ENCODE peak calls at places on chromosomes 4 and X, in six cellular contexts. Q, C, G, P, T and Z are unnamed samples.

GRCh38 chrX:7088968-7089615 is 58.4 kb upstream of the STS start:
- DNase-seq in Q (no peak), C (no peak), G (no peak), P (peak), T (no peak), Z (no peak)

GRCh38 chr4:89722517-89722916 is 114.4 kb downstream of the SNCA start:
- DNase-seq in Q (no peak), C (no peak), G (no peak), P (no peak), T (no peak), Z (no peak)

GRCh38 chr4:29423836-29424721 is 1296.1 kb upstream of the PCDH7 start:
- DNase-seq in Q (peak), C (no peak), G (no peak), P (no peak), T (peak), Z (no peak)

GRCh38 chr4:98421106-98421505 is 159.9 kb downstream of the RAP1GDS1 start:
- DNase-seq in Q (no peak), C (no peak), G (no peak), P (no peak), T (no peak), Z (no peak)

GRCh38 chr4:508675-509373 is 9.8 kb downstream of the PIGG start:
- DNase-seq in Q (no peak), C (no peak), G (no peak), P (no peak), T (no peak), Z (no peak)

GRCh38 chr4:107519057-107519456 is 201.0 kb downstream of the PAPSS1 start:
- DNase-seq in Q (peak), C (no peak), G (no peak), P (no peak), T (peak), Z (peak)

GRCh38 chrX:110182362-110182761 is 135.5 kb downstream of the AMMECR1 start:
- DNase-seq in Q (no peak), C (no peak), G (no peak), P (peak), T (no peak), Z (no peak)

GRCh38 chr4:88843067-88843723 is 145.6 kb upstream of the NAP1L5 start:
- DNase-seq in Q (peak), C (no peak), G (no peak), P (no peak), T (no peak), Z (peak)

GRCh38 chr4:127788517-127788916 is 6.4 kb downstream of the HSPA4L start:
- DNase-seq in Q (no peak), C (no peak), G (no peak), P (no peak), T (no peak), Z (no peak)

GRCh38 chr4:153521995-153522799 is 56.0 kb downstream of the TMEM131L start:
- DNase-seq in Q (no peak), C (no peak), G (no peak), P (peak), T (no peak), Z (no peak)

GRCh38 chr4:20249333-20249732 is 2.4 kb upstream of the SLIT2 start:
- DNase-seq in Q (peak), C (no peak), G (no peak), P (no peak), T (no peak), Z (peak)

GRCh38 chr4:24743931-24744330 is 51.4 kb upstream of the SOD3 start:
- DNase-seq in Q (no peak), C (no peak), G (no peak), P (no peak), T (no peak), Z (no peak)

GRCh38 chrX:130523460-130524394 is 121.9 kb downstream of the RBMX2 start:
- DNase-seq in Q (peak), C (no peak), G (peak), P (no peak), T (no peak), Z (no peak)

GRCh38 chrX:30654989-30655607 is 1.9 kb downstream of the GK start:
- DNase-seq in Q (no peak), C (no peak), G (no peak), P (no peak), T (no peak), Z (no peak)

GRCh38 chr4:76377922-76378321 is 43.0 kb downstream of the CCDC158 start:
- DNase-seq in Q (peak), C (no peak), G (no peak), P (peak), T (no peak), Z (peak)

GRCh38 chr4:40887690-40888089 is 137.9 kb downstream of the NSUN7 start:
- DNase-seq in Q (no peak), C (no peak), G (no peak), P (no peak), T (peak), Z (no peak)

GRCh38 chr4:128345650-128346049 is 58.0 kb upstream of the PGRMC2 start:
- DNase-seq in Q (no peak), C (no peak), G (no peak), P (no peak), T (no peak), Z (no peak)

GRCh38 chr4:3074846-3075651 is 568 bp downstream of the HTT start:
- DNase-seq in Q (peak), C (peak), G (peak), P (peak), T (peak), Z (peak)

GRCh38 chrX:1466971-1467561 is 14.4 kb upstream of the ASMTL start:
- DNase-seq in Q (no peak), C (peak), G (peak), P (peak), T (no peak), Z (no peak)

GRCh38 chrX:150270622-150271021 is 92.5 kb upstream of the MAMLD1 start:
- DNase-seq in Q (no peak), C (no peak), G (no peak), P (no peak), T (no peak), Z (no peak)

GRCh38 chr4:32544846-32545245 is 1824.7 kb downstream of the PCDH7 start:
- DNase-seq in Q (no peak), C (no peak), G (no peak), P (no peak), T (no peak), Z (no peak)

GRCh38 chr4:108930186-108930585 is 167.3 kb upstream of the ETNPPL start:
- DNase-seq in Q (no peak), C (no peak), G (no peak), P (no peak), T (no peak), Z (no peak)

GRCh38 chr4:97664741-97665140 is 478.5 kb downstream of the STPG2 start:
- DNase-seq in Q (no peak), C (no peak), G (no peak), P (no peak), T (no peak), Z (no peak)

GRCh38 chrX:39728852-39729587 is 368.7 kb downstream of the BCOR start:
- DNase-seq in Q (no peak), C (no peak), G (no peak), P (no peak), T (no peak), Z (no peak)

GRCh38 chr4:19729873-19730735 is 521.6 kb upstream of the SLIT2 start:
- DNase-seq in Q (peak), C (no peak), G (no peak), P (no peak), T (no peak), Z (peak)

GRCh38 chrX:103187953-103188475 is 26.9 kb upstream of the BEX4 start:
- DNase-seq in Q (no peak), C (no peak), G (no peak), P (no peak), T (no peak), Z (no peak)

GRCh38 chrX:149470960-149471359 is 34.1 kb downstream of the IDS start:
- DNase-seq in Q (peak), C (peak), G (peak), P (peak), T (no peak), Z (peak)

GRCh38 chrX:40671126-40671525 is 23.8 kb upstream of the CXorf38 start:
- DNase-seq in Q (no peak), C (no peak), G (no peak), P (no peak), T (no peak), Z (no peak)

GRCh38 chrX:79570524-79571240 is 203.5 kb upstream of the ITM2A start:
- DNase-seq in Q (no peak), C (no peak), G (no peak), P (no peak), T (no peak), Z (no peak)

GRCh38 chr4:149815743-149816142 is at the start of gene IQCM:
- DNase-seq in Q (no peak), C (no peak), G (no peak), P (no peak), T (no peak), Z (no peak)

GRCh38 chr4:95167809-95168208 is 381.0 kb downstream of the UNC5C start:
- DNase-seq in Q (no peak), C (no peak), G (no peak), P (no peak), T (no peak), Z (no peak)

GRCh38 chrX:154123241-154124219 is 20.5 kb upstream of the OPN1LW start:
- DNase-seq in Q (peak), C (no peak), G (peak), P (peak), T (no peak), Z (peak)

GRCh38 chrX:39381446-39381845 is 580.2 kb downstream of the MID1IP1 start:
- DNase-seq in Q (no peak), C (no peak), G (no peak), P (no peak), T (no peak), Z (no peak)

GRCh38 chr4:3687538-3687937 is 78.6 kb upstream of the ADRA2C start:
- DNase-seq in Q (no peak), C (no peak), G (peak), P (no peak), T (no peak), Z (no peak)

GRCh38 chr4:57113870-57114269 is 3.7 kb upstream of the IGFBP7 start:
- DNase-seq in Q (no peak), C (no peak), G (no peak), P (no peak), T (no peak), Z (no peak)

GRCh38 chrX:140672840-140673731 is 36.5 kb upstream of the LINC00632 start:
- DNase-seq in Q (no peak), C (no peak), G (no peak), P (no peak), T (no peak), Z (no peak)

GRCh38 chrX:70433848-70434351 is 10.7 kb upstream of the DLG3 start:
- DNase-seq in Q (peak), C (peak), G (peak), P (peak), T (no peak), Z (peak)

GRCh38 chrX:53594354-53594753 is 92.2 kb downstream of the HUWE1 start:
- DNase-seq in Q (no peak), C (no peak), G (no peak), P (no peak), T (no peak), Z (no peak)

GRCh38 chrX:42809569-42809968 is 31.6 kb upstream of the PPP1R2C start:
- DNase-seq in Q (no peak), C (no peak), G (no peak), P (no peak), T (no peak), Z (no peak)